ENCODE peak calls at places on chromosomes 5 and 9, in six cellular contexts. M, D, E, G, F and O are unnamed samples.

GRCh38 chr9:135724186-135724797 is 22.3 kb downstream of the KCNT1 start:
- DNase-seq in D (no peak), E (no peak), F (no peak), M (no peak), G (no peak), O (no peak)

GRCh38 chr5:158268286-158268685 is 409.3 kb upstream of the CLINT1 start:
- DNase-seq in D (no peak), G (no peak), F (no peak), M (no peak), E (no peak), O (no peak)

GRCh38 chr5:33494476-33494875 is 53.7 kb downstream of the TARS1 start:
- DNase-seq in E (no peak), F (no peak), M (no peak), G (no peak), D (no peak), O (no peak)

GRCh38 chr5:65577141-65577540 is 14.0 kb downstream of the PPWD1 start:
- DNase-seq in G (no peak), F (no peak), D (no peak), E (no peak), M (no peak), O (no peak)

GRCh38 chr5:68424799-68425537 is 209.4 kb downstream of the PIK3R1 start:
- DNase-seq in D (peak; percentile 4), F (no peak), G (no peak), M (no peak), E (no peak), O (no peak)

GRCh38 chr5:11384441-11385250 is 519.6 kb downstream of the CTNND2 start:
- DNase-seq in F (peak; percentile 60), E (peak; percentile 57), M (peak; percentile 51), D (no peak), G (peak; percentile 62), O (no peak)

GRCh38 chr5:68460147-68460760 is 244.7 kb downstream of the PIK3R1 start:
- DNase-seq in G (no peak), D (peak; percentile 13), E (peak; percentile 73), F (peak; percentile 7), M (peak; percentile 27), O (peak; percentile 18)

GRCh38 chr9:73219985-73220626 is 68.4 kb downstream of the ANXA1 start:
- DNase-seq in E (no peak), F (no peak), G (no peak), M (no peak), D (no peak), O (no peak)

GRCh38 chr5:142601432-142601831 is 84.5 kb downstream of the FGF1 start:
- DNase-seq in G (peak; percentile 55), M (no peak), F (no peak), D (no peak), E (no peak), O (no peak)

GRCh38 chr9:38127271-38127839 is 58.3 kb upstream of the SHB start:
- DNase-seq in M (no peak), D (no peak), F (no peak), E (no peak), G (no peak), O (no peak)

GRCh38 chr9:15426019-15426418 is 3.3 kb downstream of the SNAPC3 start:
- DNase-seq in E (no peak), M (no peak), G (no peak), F (no peak), D (no peak), O (no peak)

GRCh38 chr5:134595458-134595838 is 37.2 kb downstream of the SAR1B start:
- DNase-seq in E (no peak), M (no peak), D (no peak), F (no peak), G (no peak), O (no peak)

GRCh38 chr9:26723486-26723885 is 169.1 kb downstream of the CAAP1 start:
- DNase-seq in E (peak; percentile 42), F (no peak), D (peak; percentile 5), M (peak; percentile 19), G (peak; percentile 89), O (peak; percentile 54)

GRCh38 chr5:148147415-148147814 is 20.9 kb upstream of the SPINK14 start:
- DNase-seq in E (no peak), F (peak; percentile 29), M (no peak), G (no peak), D (no peak), O (no peak)

GRCh38 chr5:148145916-148146315 is 22.4 kb upstream of the SPINK14 start:
- DNase-seq in G (no peak), D (peak; percentile 62), F (peak; percentile 93), E (peak; percentile 12), M (peak; percentile 77), O (peak; percentile 2)

GRCh38 chr5:148151872-148152271 is 16.5 kb upstream of the SPINK14 start:
- DNase-seq in M (no peak), E (no peak), F (no peak), G (no peak), D (no peak), O (no peak)

GRCh38 chr5:148141645-148142044 is 26.7 kb upstream of the SPINK14 start:
- DNase-seq in M (peak; percentile 33), E (no peak), G (no peak), F (peak; percentile 17), D (no peak), O (no peak)

GRCh38 chr5:148146487-148146886 is 21.9 kb upstream of the SPINK14 start:
- DNase-seq in G (no peak), E (no peak), M (no peak), D (no peak), F (no peak), O (no peak)
- H3K4me1 ChIP-seq in G (no peaks in the 10 kb centered on the region), E (peaks cover 3% of the 10 kb centered on the region), M (peaks cover 46% of the 10 kb centered on the region), D (peaks cover 40% of the 10 kb centered on the region), F (peaks cover 13% of the 10 kb centered on the region), O (no peaks in the 10 kb centered on the region)

GRCh38 chr9:95264954-95265615 is 52.4 kb downstream of the FANCC start:
- DNase-seq in D (no peak), E (peak; percentile 17), M (no peak), G (no peak), F (no peak), O (no peak)

GRCh38 chr9:95265960-95266359 is 51.5 kb downstream of the FANCC start:
- DNase-seq in E (no peak), G (no peak), M (no peak), D (no peak), F (no peak), O (no peak)

GRCh38 chr9:95266649-95267048 is 50.9 kb downstream of the FANCC start:
- DNase-seq in M (no peak), G (no peak), D (no peak), F (no peak), E (no peak), O (no peak)

GRCh38 chr9:95270790-95271189 is 46.7 kb downstream of the FANCC start:
- DNase-seq in M (no peak), D (no peak), F (no peak), G (no peak), E (no peak), O (no peak)

DNA sequence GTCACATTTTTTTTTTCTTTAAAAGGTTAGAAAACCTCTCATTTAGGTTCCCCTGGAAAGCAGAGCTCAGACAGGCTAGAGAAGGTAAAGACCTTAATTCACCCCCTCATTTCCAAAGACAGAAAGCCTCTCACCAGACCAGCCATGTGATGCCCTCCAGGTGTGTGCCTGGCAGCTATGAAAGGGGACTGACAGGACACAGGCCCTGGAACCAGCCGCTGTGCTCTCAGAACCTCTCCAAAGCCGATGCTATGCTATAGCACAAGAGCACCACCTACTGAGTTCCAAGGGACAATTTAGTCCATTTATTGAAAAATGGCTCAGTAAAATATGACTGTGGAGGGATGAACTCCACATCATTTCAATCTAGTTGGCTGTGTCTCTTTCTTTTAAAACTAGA is 48.8 kb downstream of the FANCC start:
- DNase-seq in G (no peak), D (no peak), F (peak; percentile 11), M (peak; percentile 76), E (peak; percentile 77), O (no peak)
- H3K27ac ChIP-seq in G (no peak overlapping the region), D (no peak overlapping the region), F (no peak overlapping the region), M (no peak overlapping the region), E (no peak overlapping the region), O (no peak overlapping the region)

GRCh38 chr9:137347928-137348327 is 45.9 kb upstream of the NRARP start:
- DNase-seq in M (no peak), F (no peak), D (no peak), G (no peak), E (no peak), O (no peak)

GRCh38 chr9:137351781-137352501 is 49.9 kb upstream of the NRARP start:
- DNase-seq in G (no peak), M (no peak), F (no peak), E (no peak), D (no peak), O (no peak)

GRCh38 chr9:137350696-137351584 is 48.9 kb upstream of the NRARP start:
- DNase-seq in F (no peak), D (no peak), G (no peak), E (no peak), M (no peak), O (no peak)

GRCh38 chr9:137348781-137349470 is 46.9 kb upstream of the NRARP start:
- DNase-seq in D (no peak), M (no peak), G (no peak), E (no peak), F (no peak), O (no peak)

DNA sequence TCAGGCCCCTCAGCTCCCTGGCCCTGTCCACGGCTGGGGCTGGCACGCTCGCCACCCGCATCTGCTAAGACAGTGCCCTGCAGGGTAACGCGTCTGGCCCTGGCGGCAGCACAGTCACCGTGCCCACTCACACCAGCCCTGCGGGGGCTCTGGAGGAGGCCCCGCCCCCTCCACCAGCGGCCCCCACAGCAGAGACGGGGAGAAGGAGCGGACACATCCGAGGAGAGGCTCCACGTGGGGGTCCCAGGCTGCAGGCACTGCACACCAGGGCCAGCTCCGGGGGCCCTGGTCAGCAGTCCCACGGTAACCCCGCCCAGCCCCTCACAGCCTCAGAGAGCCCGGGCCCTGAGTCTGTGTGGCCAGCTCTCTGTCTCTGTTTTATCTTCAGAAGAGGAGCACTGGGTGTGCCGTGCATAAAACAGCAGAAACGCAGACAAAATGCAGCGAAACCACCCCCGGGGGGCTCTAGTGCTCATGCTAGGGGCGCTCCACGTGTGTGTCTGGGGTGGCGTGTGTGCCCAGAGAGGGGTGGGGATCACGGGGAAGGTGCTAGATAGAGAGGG is 47.5 kb upstream of the NRARP start:
- DNase-seq in F (no peak), M (no peak), G (no peak), E (no peak), D (no peak), O (no peak)
- H3K9me3 ChIP-seq in F (no peaks in the 10 kb centered on the region), M (no peaks in the 10 kb centered on the region), G (peaks cover 80% of the 10 kb centered on the region), E (no peaks in the 10 kb centered on the region), D (peaks cover 9% of the 10 kb centered on the region), O (peaks cover 8% of the 10 kb centered on the region)

GRCh38 chr9:21609506-21609905 is 127.4 kb upstream of the IFNE start:
- DNase-seq in D (no peak), E (no peak), G (no peak), F (no peak), M (no peak), O (no peak)
- H3K4me1 ChIP-seq in D (no peaks in the 10 kb centered on the region), E (no peaks in the 10 kb centered on the region), G (no peaks in the 10 kb centered on the region), F (no peaks in the 10 kb centered on the region), M (no peaks in the 10 kb centered on the region), O (no peaks in the 10 kb centered on the region)

GRCh38 chr5:89967806-89968444 is 441.6 kb downstream of the CETN3 start:
- DNase-seq in E (no peak), M (no peak), G (no peak), F (no peak), D (no peak), O (no peak)
- H3K27ac ChIP-seq in E (no peak overlapping the region), M (no peak overlapping the region), G (no peak overlapping the region), F (no peak overlapping the region), D (no peak overlapping the region), O (no peak overlapping the region)